ENCODE peak calls at places on chromosomes 2 and 18, in nine cellular contexts. U is dorsolateral prefrontal cortex, L is sigmoid colon, M is AG10803, D is K562, E is psoas muscle, O is stomach, Y is lower leg skin, R is right cardiac atrium. Z is an unnamed sample.

GRCh38 chr2:136136921-136137320 is 19.0 kb upstream of the CXCR4 start:
- DNase-seq in U (no peak), L (no peak), M (no peak), D (no peak), E (no peak), O (no peak), Y (no peak), R (no peak), Z (no peak)

GRCh38 chr2:212842544-212843185 is 304.1 kb upstream of the ERBB4 start:
- DNase-seq in U (no peak), L (no peak), M (peak), D (no peak), E (no peak), O (no peak), Y (no peak), R (no peak), Z (no peak)

GRCh38 chr18:12637901-12638633 is 19.8 kb downstream of the SPIRE1 start:
- DNase-seq in U (no peak), L (no peak), M (peak), D (no peak), E (no peak), O (no peak), Y (no peak), R (no peak), Z (no peak)

GRCh38 chr18:46098616-46098933 is 479 bp upstream of the ATP5F1A start:
- DNase-seq in U (no peak), L (no peak), M (no peak), D (no peak), E (no peak), O (no peak), Y (no peak), R (no peak), Z (no peak)

GRCh38 chr2:219631925-219632757 is 4.7 kb downstream of the SLC4A3 start:
- DNase-seq in U (no peak), L (no peak), M (no peak), D (no peak), E (no peak), O (peak), Y (no peak), R (peak), Z (no peak)

GRCh38 chr2:170525566-170525900 is 189.6 kb upstream of the SP5 start:
- DNase-seq in U (no peak), L (peak), M (peak), D (no peak), E (peak), O (peak), Y (peak), R (peak), Z (peak)

GRCh38 chr18:77160515-77160914 is 27.9 kb upstream of the MBP start:
- DNase-seq in U (no peak), L (no peak), M (no peak), D (no peak), E (no peak), O (no peak), Y (no peak), R (no peak), Z (no peak)

GRCh38 chr2:109582928-109583895 is 30.6 kb downstream of the SEPTIN10 start:
- DNase-seq in U (no peak), L (no peak), M (peak), D (no peak), E (no peak), O (no peak), Y (no peak), R (no peak), Z (no peak)

GRCh38 chr2:160270571-160271113 is 70.6 kb upstream of the ITGB6 start:
- DNase-seq in U (no peak), L (peak), M (peak), D (no peak), E (no peak), O (peak), Y (no peak), R (peak), Z (no peak)

GRCh38 chr2:13195270-13195669 is 478.5 kb downstream of the TRIB2 start:
- DNase-seq in U (no peak), L (no peak), M (no peak), D (no peak), E (no peak), O (no peak), Y (no peak), R (no peak), Z (no peak)

GRCh38 chr18:23033079-23033478 is 100.0 kb downstream of the RBBP8 start:
- DNase-seq in U (no peak), L (no peak), M (no peak), D (no peak), E (no peak), O (peak), Y (no peak), R (no peak), Z (no peak)

GRCh38 chr2:6423131-6423530 is 442.6 kb downstream of the CMPK2 start:
- DNase-seq in U (no peak), L (no peak), M (peak), D (no peak), E (no peak), O (no peak), Y (no peak), R (no peak), Z (no peak)

GRCh38 chr2:180761224-180761623 is 219.2 kb upstream of the UBE2E3 start:
- DNase-seq in U (no peak), L (no peak), M (peak), D (no peak), E (no peak), O (no peak), Y (no peak), R (no peak), Z (no peak)

GRCh38 chr2:191436368-191437055 is 191.3 kb downstream of the MYO1B start:
- DNase-seq in U (no peak), L (no peak), M (no peak), D (no peak), E (no peak), O (no peak), Y (no peak), R (no peak), Z (no peak)

GRCh38 chr2:63613391-63613901 is 24.7 kb downstream of the MDH1 start:
- DNase-seq in U (no peak), L (no peak), M (peak), D (no peak), E (no peak), O (no peak), Y (no peak), R (no peak), Z (no peak)

GRCh38 chr2:28716265-28716865 is 35.3 kb upstream of the PPP1CB start:
- DNase-seq in U (no peak), L (peak), M (peak), D (no peak), E (peak), O (peak), Y (peak), R (peak), Z (peak)

GRCh38 chr2:237854295-237854694 is 5.1 kb upstream of the RAMP1 start:
- DNase-seq in U (no peak), L (no peak), M (no peak), D (no peak), E (no peak), O (no peak), Y (no peak), R (no peak), Z (no peak)

GRCh38 chr2:207202645-207203044 is 36.9 kb upstream of the KLF7 start:
- DNase-seq in U (no peak), L (no peak), M (peak), D (no peak), E (no peak), O (no peak), Y (no peak), R (no peak), Z (no peak)

GRCh38 chr18:45606007-45606406 is 9.3 kb upstream of the SLC14A2 start:
- DNase-seq in U (no peak), L (no peak), M (no peak), D (no peak), E (no peak), O (no peak), Y (no peak), R (no peak), Z (no peak)

GRCh38 chr2:96527990-96528679 is 8.4 kb upstream of the ARID5A start:
- DNase-seq in U (no peak), L (peak), M (no peak), D (no peak), E (peak), O (no peak), Y (no peak), R (peak), Z (peak)

GRCh38 chr18:9404565-9405060 is 70.0 kb downstream of the TWSG1 start:
- DNase-seq in U (no peak), L (no peak), M (no peak), D (peak), E (no peak), O (no peak), Y (no peak), R (peak), Z (peak)

GRCh38 chr18:14920976-14921375 is 173.0 kb downstream of the ANKRD30B start:
- DNase-seq in U (no peak), L (no peak), M (no peak), D (no peak), E (no peak), O (no peak), Y (no peak), R (no peak), Z (peak)

GRCh38 chr2:120952318-120952717 is 216.7 kb downstream of the GLI2 start:
- DNase-seq in U (no peak), L (no peak), M (peak), D (no peak), E (no peak), O (no peak), Y (peak), R (peak), Z (no peak)

GRCh38 chr2:3313845-3314375 is 63.7 kb downstream of the EIPR1 start:
- DNase-seq in U (no peak), L (peak), M (peak), D (no peak), E (no peak), O (no peak), Y (no peak), R (no peak), Z (no peak)

GRCh38 chr18:57142361-57142760 is 4.5 kb upstream of the BOD1L2 start:
- DNase-seq in U (no peak), L (no peak), M (no peak), D (no peak), E (no peak), O (no peak), Y (no peak), R (no peak), Z (no peak)

GRCh38 chr2:152050915-152051314 is 47.9 kb downstream of the CACNB4 start:
- DNase-seq in U (no peak), L (no peak), M (no peak), D (no peak), E (no peak), O (no peak), Y (no peak), R (no peak), Z (no peak)

GRCh38 chr18:51639541-51639940 is 442.1 kb upstream of the MEX3C start:
- DNase-seq in U (no peak), L (no peak), M (no peak), D (no peak), E (no peak), O (no peak), Y (no peak), R (no peak), Z (no peak)

GRCh38 chr18:48868468-48869466 is 82.0 kb downstream of the SMAD7 start:
- DNase-seq in U (no peak), L (no peak), M (no peak), D (no peak), E (no peak), O (peak), Y (no peak), R (no peak), Z (no peak)

GRCh38 chr2:177606636-177607035 is 214.1 kb downstream of the AGPS start:
- DNase-seq in U (no peak), L (no peak), M (peak), D (no peak), E (no peak), O (no peak), Y (no peak), R (no peak), Z (no peak)

GRCh38 chr2:28449489-28450395 is 46.1 kb upstream of the PLB1 start:
- DNase-seq in U (no peak), L (peak), M (no peak), D (peak), E (no peak), O (no peak), Y (no peak), R (no peak), Z (no peak)

GRCh38 chr2:152166633-152167032 is 8.9 kb downstream of the STAM2 start:
- DNase-seq in U (no peak), L (no peak), M (peak), D (peak), E (no peak), O (no peak), Y (no peak), R (no peak), Z (no peak)

GRCh38 chr2:85444629-85445028 is 26.1 kb downstream of the SH2D6 start:
- DNase-seq in U (no peak), L (no peak), M (peak), D (peak), E (no peak), O (no peak), Y (no peak), R (no peak), Z (no peak)

GRCh38 chr2:84781942-84782716 is 98.8 kb downstream of the TRABD2A start:
- DNase-seq in U (no peak), L (no peak), M (no peak), D (peak), E (no peak), O (peak), Y (no peak), R (peak), Z (no peak)

GRCh38 chr2:164719996-164720941 is 99.0 kb upstream of the GRB14 start:
- DNase-seq in U (no peak), L (no peak), M (peak), D (no peak), E (no peak), O (no peak), Y (no peak), R (no peak), Z (no peak)

GRCh38 chr2:54704688-54705605 is 18.5 kb upstream of the EML6 start:
- DNase-seq in U (no peak), L (no peak), M (peak), D (no peak), E (no peak), O (no peak), Y (no peak), R (no peak), Z (no peak)

GRCh38 chr2:58503909-58504308 is 262.8 kb upstream of the FANCL start:
- DNase-seq in U (no peak), L (no peak), M (no peak), D (no peak), E (no peak), O (no peak), Y (no peak), R (no peak), Z (no peak)

GRCh38 chr2:197369228-197369945 is 58.8 kb upstream of the ANKRD44 start:
- DNase-seq in U (no peak), L (no peak), M (peak), D (no peak), E (no peak), O (no peak), Y (no peak), R (no peak), Z (no peak)

DNA sequence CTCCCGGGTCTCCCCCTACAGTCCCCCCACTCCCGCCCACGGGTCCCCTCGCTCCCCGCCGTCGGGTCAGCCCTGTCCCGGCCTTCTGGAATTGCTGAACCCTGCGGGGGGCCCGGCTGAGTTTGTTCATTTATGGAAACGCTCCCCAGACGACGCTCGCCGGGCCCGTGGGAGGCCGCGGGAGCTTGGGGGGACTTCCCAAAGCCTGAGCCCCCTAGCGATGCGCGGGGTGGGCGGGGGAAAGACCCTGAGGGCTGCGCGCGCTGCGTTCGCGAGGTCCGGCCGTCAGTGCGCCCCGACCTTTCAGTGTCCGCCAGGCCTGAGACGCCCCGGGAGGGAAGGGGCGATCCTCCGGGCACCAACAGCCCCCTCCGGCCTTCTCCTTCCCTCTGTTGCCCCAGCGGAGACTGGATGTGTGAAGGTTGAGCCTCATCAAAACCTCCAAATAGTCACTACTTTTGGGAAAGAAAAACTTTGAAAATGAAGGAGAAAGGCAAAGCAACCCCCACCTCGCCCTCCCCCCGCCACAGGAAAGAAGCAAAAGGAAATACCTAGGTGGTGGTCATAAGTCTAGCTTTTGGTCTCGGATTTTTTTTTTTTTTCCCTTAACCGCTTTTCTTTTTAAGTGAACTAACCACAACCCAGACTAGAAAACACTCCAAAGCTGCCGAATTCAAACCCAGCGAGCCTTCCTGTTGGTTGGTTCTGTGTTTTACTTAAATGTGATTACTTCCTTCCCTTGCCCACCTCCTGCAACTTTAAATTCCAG is 509 bp upstream of the CYS1 start:
- DNase-seq in U (no peak), L (peak), M (no peak), D (no peak), E (peak), O (no peak), Y (no peak), R (peak), Z (no peak)
- H3K4me3 ChIP-seq in U (peak), L (peak), M (peak), D (no peak), E (peak), O (peak), Y (no peak), R (peak), Z (peak)

DNA sequence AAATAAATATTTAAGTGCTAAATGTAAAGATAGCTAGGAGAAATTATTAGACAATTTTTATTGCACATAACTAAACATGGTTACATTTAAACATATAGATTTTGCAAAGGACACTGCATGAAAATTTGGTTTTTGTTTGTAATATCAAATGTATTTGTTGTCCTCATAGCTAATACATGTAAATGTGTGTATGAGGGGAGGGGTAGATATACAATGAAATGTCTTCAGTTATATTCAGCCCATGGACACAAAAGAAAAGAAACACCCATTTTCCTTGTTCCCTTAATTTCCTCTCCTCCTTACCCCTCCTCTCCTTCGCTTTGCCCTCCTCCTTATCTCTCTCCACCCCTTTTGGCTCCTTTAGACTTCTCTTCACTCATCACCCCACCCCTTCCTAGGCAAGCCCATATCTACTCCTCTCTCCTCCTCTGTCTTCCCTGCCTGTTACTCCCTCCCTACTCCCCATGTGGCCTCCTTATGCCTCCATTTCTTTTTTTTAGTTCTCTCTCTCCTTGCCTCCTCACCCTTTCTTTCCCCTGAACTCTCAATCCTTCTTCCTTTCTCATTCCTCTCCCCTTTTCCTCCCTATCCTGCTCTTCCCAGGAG is 1.4 kb downstream of the COL3A1 start:
- DNase-seq in U (no peak), L (peak), M (peak), D (peak), E (no peak), O (no peak), Y (peak), R (no peak), Z (no peak)
- H3K4me3 ChIP-seq in U (no peak), L (peak), M (peak), D (no peak), E (peak), O (peak), Y (peak), R (peak), Z (peak)

GRCh38 chr2:88136817-88137216 is 9.0 kb upstream of the FABP1 start:
- DNase-seq in U (no peak), L (no peak), M (no peak), D (no peak), E (no peak), O (no peak), Y (no peak), R (no peak), Z (no peak)

GRCh38 chr2:88141952-88142351 is 14.1 kb upstream of the FABP1 start:
- DNase-seq in U (no peak), L (no peak), M (no peak), D (no peak), E (no peak), O (no peak), Y (no peak), R (no peak), Z (no peak)

GRCh38 chr2:88137833-88138232 is 10.0 kb upstream of the FABP1 start:
- DNase-seq in U (no peak), L (no peak), M (no peak), D (no peak), E (no peak), O (no peak), Y (no peak), R (no peak), Z (no peak)

GRCh38 chr2:88139804-88140203 is 11.9 kb upstream of the FABP1 start:
- DNase-seq in U (no peak), L (no peak), M (no peak), D (no peak), E (no peak), O (no peak), Y (no peak), R (no peak), Z (no peak)

DNA sequence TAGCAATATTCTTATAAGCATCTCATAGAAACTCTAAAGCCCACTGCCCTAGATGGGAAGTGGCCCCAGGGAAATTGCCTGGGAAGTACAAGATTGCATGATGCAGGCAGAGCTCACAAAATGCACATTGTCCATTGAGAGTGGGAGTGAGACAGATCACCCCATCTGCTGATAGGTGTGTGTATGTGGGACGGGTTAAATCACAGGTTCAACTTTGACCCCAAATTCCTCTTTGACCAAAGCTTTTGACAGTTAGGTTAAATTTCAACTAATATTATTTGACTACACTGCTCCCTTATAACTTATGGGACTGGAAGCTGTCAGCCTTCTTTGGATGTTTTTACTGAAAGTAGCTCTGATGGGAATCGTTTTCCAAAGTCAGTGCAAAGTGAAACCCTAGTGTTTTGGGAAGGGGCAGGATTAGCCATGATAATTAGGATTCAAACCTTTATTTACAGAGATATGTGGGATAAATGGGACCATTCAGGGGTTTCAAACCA is 11.4 kb upstream of the FABP1 start:
- DNase-seq in U (no peak), L (no peak), M (no peak), D (no peak), E (no peak), O (no peak), Y (no peak), R (no peak), Z (no peak)
- H3K4me3 ChIP-seq in U (no peak), L (no peak), M (no peak), D (no peak), E (no peak), O (no peak), Y (no peak), R (no peak), Z (no peak)

DNA sequence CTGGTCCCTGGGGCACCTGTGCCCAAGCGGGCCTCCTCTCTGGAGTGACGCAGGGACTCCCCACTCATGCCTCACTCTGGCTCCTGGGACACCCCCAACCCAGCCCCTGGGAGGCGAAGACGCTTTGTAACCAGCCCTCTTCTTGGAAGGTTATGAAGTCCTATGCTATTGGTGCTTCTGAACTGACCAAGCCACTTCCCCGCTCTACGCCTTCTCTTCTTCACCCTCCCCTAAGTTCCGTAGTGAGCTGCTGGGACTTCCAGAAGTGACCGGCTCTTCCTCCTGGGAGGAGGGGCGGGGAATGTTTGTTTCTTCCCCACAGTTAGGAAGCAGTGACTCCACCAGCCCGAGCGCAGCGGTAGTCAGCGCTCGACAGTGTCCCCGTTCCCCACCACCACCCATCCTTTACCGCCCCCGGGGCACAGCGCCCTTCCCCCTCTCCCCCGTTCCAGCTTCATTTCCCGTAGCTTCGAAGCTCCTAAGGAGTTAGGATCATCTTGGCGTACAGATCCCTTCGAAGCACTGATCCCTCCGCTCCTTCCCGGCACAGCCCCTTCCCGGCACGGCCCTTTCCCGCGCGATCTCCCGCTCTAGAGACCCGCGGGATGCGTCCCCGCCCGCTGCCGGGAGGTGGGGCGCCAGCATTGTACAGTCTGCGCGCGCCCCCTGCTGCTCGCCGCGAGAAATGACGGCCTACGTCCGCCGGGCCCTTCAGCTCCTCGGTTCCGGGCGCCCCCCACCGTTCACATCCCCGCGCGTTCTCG is 25.3 kb upstream of the NOTO start:
- DNase-seq in U (peak), L (peak), M (peak), D (peak), E (peak), O (peak), Y (peak), R (peak), Z (peak)
- H3K4me3 ChIP-seq in U (peak), L (peak), M (peak), D (peak), E (peak), O (peak), Y (peak), R (peak), Z (peak)

Z was measured in right atrium auricular region.